ENCODE peak calls at places on chromosomes 16 and 17, in eight cellular contexts. Y is HCT116, N is HepG2, Z is K562, I is GM23338, X is H1, L is endothelial cell of umbilical vein, W is GM12878. K is an unnamed sample.

GRCh38 chr16:64907844-64908243 is 214.0 kb downstream of the CDH11 start:
- DNase-seq in Y (no peak), N (no peak), Z (no peak), I (no peak), X (no peak), L (no peak), W (no peak), K (no peak)

GRCh38 chr17:32596666-32597065 is 109.9 kb downstream of the CDK5R1 start:
- DNase-seq in Y (no peak), N (no peak), Z (no peak), I (no peak), X (no peak), L (no peak), W (peak), K (no peak)

GRCh38 chr17:8186787-8187516 is 3.0 kb downstream of the BORCS6 start:
- DNase-seq in Y (peak), N (peak), Z (peak), I (peak), X (peak), L (peak), W (peak), K (peak)

GRCh38 chr17:10089221-10089799 is 109.1 kb downstream of the GAS7 start:
- DNase-seq in Y (no peak), N (no peak), Z (no peak), I (no peak), X (no peak), L (no peak), W (no peak), K (no peak)

GRCh38 chr17:28216528-28216927 is 102.5 kb upstream of the TMEM97 start:
- DNase-seq in Y (no peak), N (no peak), Z (no peak), I (peak), X (no peak), L (no peak), W (no peak), K (no peak)

GRCh38 chr17:28970879-28971278 is 19.6 kb upstream of the PHF12 start:
- DNase-seq in Y (no peak), N (no peak), Z (no peak), I (no peak), X (no peak), L (no peak), W (no peak), K (no peak)

GRCh38 chr17:13541032-13541480 is 60.7 kb downstream of the HS3ST3A1 start:
- DNase-seq in Y (peak), N (no peak), Z (peak), I (no peak), X (no peak), L (no peak), W (no peak), K (no peak)

GRCh38 chr16:22721497-22722100 is 92.4 kb upstream of the HS3ST2 start:
- DNase-seq in Y (no peak), N (no peak), Z (no peak), I (no peak), X (no peak), L (no peak), W (no peak), K (no peak)

GRCh38 chr17:70111201-70111600 is 36.2 kb downstream of the KCNJ16 start:
- DNase-seq in Y (no peak), N (no peak), Z (no peak), I (no peak), X (no peak), L (no peak), W (no peak), K (no peak)

GRCh38 chr17:78263063-78263735 is 31.8 kb downstream of the TMEM235 start:
- DNase-seq in Y (no peak), N (peak), Z (peak), I (no peak), X (no peak), L (peak), W (no peak), K (no peak)

GRCh38 chr16:89122322-89122831 is 28.7 kb downstream of the ACSF3 start:
- DNase-seq in Y (no peak), N (no peak), Z (no peak), I (peak), X (no peak), L (no peak), W (no peak), K (no peak)

GRCh38 chr17:39227364-39227919 is 1.7 kb upstream of the STAC2 start:
- DNase-seq in Y (no peak), N (no peak), Z (no peak), I (no peak), X (no peak), L (no peak), W (no peak), K (no peak)

GRCh38 chr17:33778505-33779398 is 476.3 kb upstream of the CCL2 start:
- DNase-seq in Y (peak), N (peak), Z (peak), I (peak), X (peak), L (peak), W (peak), K (peak)

GRCh38 chr17:27496501-27496943 is 40.3 kb downstream of the KSR1 start:
- DNase-seq in Y (no peak), N (peak), Z (no peak), I (peak), X (peak), L (no peak), W (no peak), K (no peak)

GRCh38 chr16:48053346-48053745 is 102.4 kb downstream of the ABCC12 start:
- DNase-seq in Y (no peak), N (no peak), Z (no peak), I (peak), X (no peak), L (peak), W (no peak), K (no peak)

GRCh38 chr17:55426851-55427586 is 5.4 kb upstream of the MMD start:
- DNase-seq in Y (no peak), N (no peak), Z (no peak), I (no peak), X (no peak), L (no peak), W (no peak), K (no peak)

GRCh38 chr17:2872282-2872681 is 76.0 kb downstream of the RAP1GAP2 start:
- DNase-seq in Y (no peak), N (no peak), Z (no peak), I (peak), X (no peak), L (no peak), W (no peak), K (no peak)

GRCh38 chr16:2817496-2818277 is 650 bp downstream of the PRSS21 start:
- DNase-seq in Y (no peak), N (no peak), Z (no peak), I (no peak), X (no peak), L (no peak), W (no peak), K (no peak)

GRCh38 chr16:79071424-79071823 is 529.1 kb downstream of the MAF start:
- DNase-seq in Y (no peak), N (no peak), Z (no peak), I (no peak), X (no peak), L (no peak), W (no peak), K (no peak)

GRCh38 chr16:24208710-24209109 is 47.4 kb upstream of the CACNG3 start:
- DNase-seq in Y (no peak), N (no peak), Z (no peak), I (peak), X (no peak), L (no peak), W (no peak), K (no peak)

GRCh38 chr17:1865252-1866037 is 35.6 kb downstream of the RPA1 start:
- DNase-seq in Y (peak), N (peak), Z (peak), I (peak), X (no peak), L (peak), W (no peak), K (no peak)

GRCh38 chr17:61502292-61502691 is 50.1 kb downstream of the TBX4 start:
- DNase-seq in Y (no peak), N (no peak), Z (no peak), I (no peak), X (no peak), L (no peak), W (no peak), K (no peak)

GRCh38 chr17:76687278-76688164 is 23.2 kb downstream of the MXRA7 start:
- DNase-seq in Y (no peak), N (no peak), Z (no peak), I (no peak), X (no peak), L (no peak), W (no peak), K (no peak)

GRCh38 chr17:61317779-61318178 is 81.9 kb upstream of the TBX2 start:
- DNase-seq in Y (no peak), N (no peak), Z (no peak), I (no peak), X (no peak), L (no peak), W (no peak), K (no peak)

GRCh38 chr17:50187741-50188520 is 13.5 kb downstream of the COL1A1 start:
- DNase-seq in Y (no peak), N (no peak), Z (no peak), I (no peak), X (no peak), L (no peak), W (no peak), K (no peak)

GRCh38 chr17:57404073-57404472 is 147.8 kb downstream of the MSI2 start:
- DNase-seq in Y (peak), N (peak), Z (peak), I (no peak), X (no peak), L (no peak), W (no peak), K (no peak)

GRCh38 chr17:16131593-16131992 is 83.7 kb downstream of the NCOR1 start:
- DNase-seq in Y (no peak), N (no peak), Z (no peak), I (no peak), X (no peak), L (no peak), W (no peak), K (no peak)

GRCh38 chr17:50550661-50551432 is 3.9 kb downstream of the SPATA20 start:
- DNase-seq in Y (peak), N (peak), Z (peak), I (peak), X (peak), L (peak), W (no peak), K (no peak)

GRCh38 chr17:80998388-80999223 is 7.0 kb downstream of the CHMP6 start:
- DNase-seq in Y (no peak), N (no peak), Z (no peak), I (no peak), X (no peak), L (no peak), W (no peak), K (no peak)

GRCh38 chr17:61245706-61246135 is 153.9 kb upstream of the TBX2 start:
- DNase-seq in Y (no peak), N (no peak), Z (no peak), I (peak), X (peak), L (no peak), W (no peak), K (no peak)

GRCh38 chr17:14341866-14342265 is 41.0 kb downstream of the HS3ST3B1 start:
- DNase-seq in Y (no peak), N (no peak), Z (no peak), I (peak), X (no peak), L (no peak), W (no peak), K (no peak)

GRCh38 chr16:72864130-72864833 is 183.6 kb downstream of the ZFHX3 start:
- DNase-seq in Y (no peak), N (no peak), Z (no peak), I (no peak), X (no peak), L (no peak), W (no peak), K (no peak)

GRCh38 chr16:86511317-86512161 is 1.2 kb downstream of the FOXF1 start:
- DNase-seq in Y (no peak), N (no peak), Z (no peak), I (no peak), X (no peak), L (no peak), W (no peak), K (no peak)

GRCh38 chr16:55515110-55515509 is 6.2 kb downstream of the LPCAT2 start:
- DNase-seq in Y (no peak), N (no peak), Z (no peak), I (no peak), X (no peak), L (no peak), W (no peak), K (no peak)

GRCh38 chr16:49399594-49400364 is 26.2 kb downstream of the C16orf78 start:
- DNase-seq in Y (no peak), N (no peak), Z (no peak), I (no peak), X (no peak), L (no peak), W (peak), K (no peak)

GRCh38 chr17:42814633-42815399 is 9.3 kb downstream of the BECN1 start:
- DNase-seq in Y (no peak), N (no peak), Z (no peak), I (no peak), X (no peak), L (peak), W (no peak), K (peak)

GRCh38 chr17:27321372-27321771 is 27.5 kb downstream of the WSB1 start:
- DNase-seq in Y (no peak), N (no peak), Z (no peak), I (peak), X (no peak), L (no peak), W (no peak), K (no peak)

GRCh38 chr16:20799599-20799998 is 6.7 kb downstream of the ERI2 start:
- DNase-seq in Y (peak), N (peak), Z (peak), I (peak), X (no peak), L (peak), W (no peak), K (no peak)

GRCh38 chr17:32486701-32487459 is at the start of gene CDK5R1:
- DNase-seq in Y (no peak), N (peak), Z (peak), I (peak), X (no peak), L (peak), W (no peak), K (no peak)

GRCh38 chr16:58031016-58031800 is 5.7 kb downstream of the MMP15 start:
- DNase-seq in Y (no peak), N (no peak), Z (no peak), I (no peak), X (no peak), L (no peak), W (no peak), K (no peak)
- H3K4me3 ChIP-seq in Y (no peak), N (no peak), Z (no peak), I (no peak), X (no peak), L (no peak), W (no peak), K (no peak)

GRCh38 chr17:17724307-17724921 is 43.2 kb downstream of the RAI1 start:
- DNase-seq in Y (no peak), N (no peak), Z (no peak), I (peak), X (no peak), L (peak), W (no peak), K (no peak)

GRCh38 chr17:17721140-17721668 is 39.9 kb downstream of the RAI1 start:
- DNase-seq in Y (no peak), N (no peak), Z (no peak), I (no peak), X (no peak), L (no peak), W (no peak), K (no peak)

GRCh38 chr17:17722906-17723353 is 41.7 kb downstream of the RAI1 start:
- DNase-seq in Y (no peak), N (no peak), Z (no peak), I (no peak), X (no peak), L (no peak), W (no peak), K (no peak)

GRCh38 chr17:17723354-17724261 is 42.4 kb downstream of the RAI1 start:
- DNase-seq in Y (no peak), N (no peak), Z (no peak), I (peak), X (no peak), L (peak), W (no peak), K (peak)

DNA sequence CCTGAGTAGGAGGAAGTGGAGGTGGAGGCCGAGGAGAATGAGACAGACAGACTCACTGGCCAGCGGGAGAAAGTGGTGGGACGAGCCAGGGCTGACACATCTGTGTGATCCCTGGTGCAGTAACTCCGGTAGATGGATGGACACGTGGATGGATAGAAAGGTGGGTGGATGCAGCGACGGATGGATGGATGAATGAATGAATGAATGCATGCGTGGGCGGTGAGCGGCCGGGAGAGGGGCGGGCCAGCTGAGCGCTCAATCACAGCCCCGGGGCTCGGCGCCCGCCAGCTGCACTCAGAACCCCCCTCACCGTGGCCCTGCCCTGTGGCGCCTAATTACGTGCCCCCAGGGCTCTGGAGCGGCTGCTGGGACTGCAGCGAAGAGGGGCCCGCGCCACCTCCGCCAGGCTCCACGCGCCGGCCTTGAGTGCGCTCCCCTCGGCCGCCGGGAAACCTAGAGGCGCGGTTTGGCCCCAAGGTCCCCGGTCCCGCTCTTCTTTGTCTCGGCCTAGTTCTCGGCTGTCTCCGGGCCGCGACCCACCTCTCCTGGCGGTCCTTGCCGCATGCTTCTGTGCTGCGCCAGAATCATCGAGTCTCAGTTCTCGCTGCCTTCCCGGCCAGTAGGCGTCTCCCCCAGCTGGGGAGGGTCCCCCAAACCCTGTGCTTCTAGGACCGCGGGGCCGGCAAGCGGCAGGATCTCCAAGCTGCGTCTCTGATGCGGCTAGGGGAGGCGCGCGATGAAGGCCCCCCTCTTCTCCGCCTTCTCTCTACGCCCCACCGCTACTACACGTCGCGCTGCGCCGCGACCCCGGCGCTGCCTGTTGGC is 41.0 kb downstream of the RAI1 start:
- DNase-seq in Y (no peak), N (no peak), Z (no peak), I (peak), X (no peak), L (no peak), W (no peak), K (no peak)
- TF ChIP-seq POLR2AphosphoS5 in Y (no peak), N (no peak), Z (no peak), I (no peak), X (no peak), L (no peak), W (no peak), K (no peak)

GRCh38 chr17:848402-848801 is 66.2 kb downstream of the MRM3 start:
- DNase-seq in Y (no peak), N (no peak), Z (no peak), I (no peak), X (no peak), L (peak), W (no peak), K (no peak)

GRCh38 chr17:850828-851759 is 68.9 kb downstream of the MRM3 start:
- DNase-seq in Y (no peak), N (no peak), Z (no peak), I (no peak), X (no peak), L (no peak), W (no peak), K (no peak)

GRCh38 chr17:846901-847777 is 65.0 kb downstream of the MRM3 start:
- DNase-seq in Y (no peak), N (no peak), Z (no peak), I (no peak), X (no peak), L (peak), W (no peak), K (no peak)

GRCh38 chr17:851986-852385 is 69.8 kb downstream of the MRM3 start:
- DNase-seq in Y (no peak), N (no peak), Z (no peak), I (no peak), X (no peak), L (no peak), W (no peak), K (no peak)

GRCh38 chr17:850086-850827 is 68.1 kb downstream of the MRM3 start:
- DNase-seq in Y (no peak), N (no peak), Z (no peak), I (no peak), X (no peak), L (no peak), W (no peak), K (no peak)
- TF ChIP-seq EZH2 in Y (no peak), N (no peak), Z (no peak), I (no peak), X (no peak), L (no peak), W (no peak), K (no peak)

DNA sequence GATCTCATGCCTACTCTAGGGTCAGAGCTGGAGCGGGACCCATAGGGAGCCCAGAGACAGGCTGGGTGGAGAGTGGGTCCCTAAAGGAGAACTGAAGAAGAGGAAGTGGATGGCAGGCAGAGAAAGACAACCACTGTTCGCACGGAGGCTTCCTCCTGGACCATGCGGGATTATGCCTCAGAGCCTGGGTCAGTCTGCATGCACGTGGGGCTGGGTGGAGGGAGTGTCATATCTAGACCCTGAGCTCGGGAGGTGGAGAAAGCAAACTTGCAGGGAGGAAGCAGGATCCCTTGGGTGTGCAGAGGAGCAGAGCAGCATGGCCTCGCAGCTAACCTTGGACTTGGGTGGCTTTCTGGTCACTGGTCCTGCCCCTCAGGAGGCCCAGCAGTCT is 344.3 kb downstream of the CPPED1 start:
- DNase-seq in Y (no peak), N (no peak), Z (no peak), I (no peak), X (no peak), L (no peak), W (no peak), K (no peak)
- H3K4me3 ChIP-seq in Y (no peak), N (no peak), Z (no peak), I (no peak), X (no peak), L (no peak), W (no peak), K (no peak)

GRCh38 chr17:74769856-74770497 is 6.2 kb downstream of the NAT9 start:
- DNase-seq in Y (no peak), N (no peak), Z (no peak), I (no peak), X (no peak), L (no peak), W (no peak), K (no peak)
- TF ChIP-seq POLR2AphosphoS5 in Y (no peak), N (peak), Z (no peak), I (no peak), X (no peak), L (peak), W (no peak), K (no peak)

K was measured in SK-N-MC.